ENCODE peak calls at places on chromosomes 16 and 17, in five cellular contexts. Q is thyroid gland; S is CD8-positive, alpha-beta T cell; F is fibroblast of lung; H is Peyer's patch. X is an unnamed sample. For H3K4me1, the result is how much of the 10 kb centered on the place peaks cover.

GRCh38 chr17:28335959-28336871 is 654 bp downstream of the TNFAIP1 start:
- DNase-seq in S (no peak), F (peak), H (no peak), Q (peak), X (peak)

GRCh38 chr17:62869885-62870580 is 61.9 kb upstream of the MARCHF10 start:
- DNase-seq in S (no peak), H (no peak), F (peak), Q (no peak), X (peak)

GRCh38 chr16:89949756-89950155 is 1.2 kb downstream of the DEF8 start:
- DNase-seq in S (no peak), Q (no peak), F (no peak), H (no peak), X (no peak)

GRCh38 chr17:82172461-82173160 is 40.0 kb downstream of the CCDC57 start:
- DNase-seq in S (no peak), F (no peak), H (no peak), Q (no peak), X (no peak)

GRCh38 chr16:80725566-80726162 is 78.7 kb downstream of the CDYL2 start:
- DNase-seq in Q (no peak), S (no peak), F (no peak), H (no peak), X (no peak)

GRCh38 chr16:5633845-5634440 is 536.3 kb upstream of the EEF2KMT start:
- DNase-seq in F (peak), S (no peak), Q (no peak), H (no peak), X (peak)

GRCh38 chr16:5465714-5466113 is 368.1 kb upstream of the EEF2KMT start:
- DNase-seq in S (no peak), Q (peak), F (no peak), H (no peak), X (no peak)

GRCh38 chr16:28910046-28911031 is 14.7 kb downstream of the RABEP2 start:
- DNase-seq in H (no peak), S (no peak), Q (no peak), F (no peak), X (no peak)

GRCh38 chr17:79746955-79747507 is 16.3 kb downstream of the ENPP7 start:
- DNase-seq in F (no peak), S (no peak), H (no peak), Q (peak), X (no peak)

GRCh38 chr17:2814049-2814448 is 17.8 kb downstream of the RAP1GAP2 start:
- DNase-seq in Q (no peak), F (no peak), H (no peak), S (no peak), X (no peak)

GRCh38 chr16:19203374-19203966 is 35.4 kb downstream of the SYT17 start:
- DNase-seq in F (no peak), H (no peak), Q (peak), S (no peak), X (no peak)

GRCh38 chr17:80725532-80725931 is 180.9 kb downstream of the RPTOR start:
- DNase-seq in H (no peak), S (no peak), F (peak), Q (no peak), X (peak)

GRCh38 chr17:79609616-79610150 is 1.2 kb downstream of the RBFOX3 start:
- DNase-seq in H (no peak), Q (no peak), F (no peak), S (no peak), X (no peak)

GRCh38 chr17:72640415-72641165 is 451.9 kb downstream of the SLC39A11 start:
- DNase-seq in S (no peak), Q (peak), H (no peak), F (no peak), X (no peak)

GRCh38 chr17:59368218-59368857 is 36.9 kb downstream of the YPEL2 start:
- DNase-seq in S (no peak), Q (no peak), F (no peak), H (no peak), X (no peak)

GRCh38 chr17:74117999-74118421 is 85.5 kb upstream of the RPL38 start:
- DNase-seq in H (no peak), Q (no peak), S (no peak), F (no peak), X (no peak)

GRCh38 chr17:76079577-76080206 is 710 bp downstream of the ZACN start:
- DNase-seq in F (no peak), H (no peak), S (no peak), Q (no peak), X (no peak)

GRCh38 chr16:28067604-28068382 is 4.3 kb upstream of the GSG1L start:
- DNase-seq in F (peak), Q (no peak), S (no peak), H (no peak), X (peak)

GRCh38 chr17:79379700-79380099 is 231.2 kb downstream of the RBFOX3 start:
- DNase-seq in S (no peak), Q (no peak), F (no peak), H (no peak), X (no peak)

GRCh38 chr16:11672206-11673090 is 4.2 kb downstream of the SNN start:
- DNase-seq in H (peak), F (no peak), S (no peak), Q (peak), X (no peak)

GRCh38 chr17:36937961-36938565 is 788 bp downstream of the LHX1 start:
- DNase-seq in S (no peak), Q (peak), F (peak), H (no peak), X (no peak)

GRCh38 chr17:80264048-80264792 is 3.6 kb downstream of the RNF213 start:
- DNase-seq in Q (no peak), S (peak), F (no peak), H (peak), X (no peak)

GRCh38 chr17:60947100-60947499 is 269.4 kb downstream of the BCAS3 start:
- DNase-seq in S (no peak), F (peak), H (no peak), Q (no peak), X (no peak)

GRCh38 chr17:74280093-74280513 is 6.1 kb downstream of the DNAI2 start:
- DNase-seq in S (peak), F (no peak), H (peak), Q (no peak), X (no peak)

GRCh38 chr16:67537636-67538591 is 9.3 kb downstream of the RIPOR1 start:
- DNase-seq in F (no peak), H (peak), S (peak), Q (peak), X (peak)

DNA sequence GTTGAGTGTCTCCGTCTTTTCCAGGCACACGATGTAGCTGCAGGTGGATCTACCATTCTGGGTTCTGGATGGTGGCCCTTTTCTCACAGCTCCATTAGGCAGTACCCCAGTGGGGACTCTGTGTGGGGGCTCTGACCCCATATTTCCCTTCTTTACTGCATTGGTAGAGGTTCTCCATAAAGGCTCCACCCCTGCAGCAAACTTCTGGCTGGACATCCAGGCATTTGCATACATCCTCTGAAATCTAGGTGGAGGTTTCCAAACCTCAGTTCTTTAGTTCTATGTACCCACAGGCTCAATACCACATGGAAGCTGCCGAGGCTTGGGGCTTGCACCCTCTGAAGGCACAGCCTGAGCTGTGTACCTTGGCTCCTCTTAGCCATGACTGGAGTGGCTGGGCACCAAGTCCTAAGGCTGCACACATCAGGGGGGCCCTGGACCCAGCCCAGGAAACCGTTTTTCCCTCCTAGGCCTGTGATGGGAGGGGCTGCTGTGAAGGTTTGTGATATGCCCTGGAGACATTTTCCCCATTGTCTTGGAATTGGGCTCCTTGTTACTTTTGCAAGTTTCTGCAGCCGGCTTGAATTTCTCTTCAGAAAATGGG is 14.0 kb downstream of the ABCC1 start:
- DNase-seq in Q (no peak), H (no peak), S (no peak), F (no peak), X (no peak)
- H3K4me1 ChIP-seq in Q (under half), H (under half), S (half or more), F (under half), X (under half)

GRCh38 chr17:46157443-46158107 is 35.7 kb downstream of the KANSL1 start:
- DNase-seq in H (no peak), F (peak), Q (no peak), S (no peak), X (peak)
- H3K4me1 ChIP-seq in H (half or more), F (under half), Q (half or more), S (half or more), X (half or more)

GRCh38 chr17:31565652-31566051 is 174.2 kb downstream of the RAB11FIP4 start:
- DNase-seq in H (no peak), F (no peak), Q (no peak), S (no peak), X (no peak)

GRCh38 chr17:31566247-31566991 is 174.9 kb downstream of the RAB11FIP4 start:
- DNase-seq in H (no peak), Q (peak), S (no peak), F (no peak), X (no peak)

GRCh38 chr17:31564883-31565297 is 173.4 kb downstream of the RAB11FIP4 start:
- DNase-seq in F (peak), H (no peak), S (no peak), Q (peak), X (peak)

GRCh38 chr17:31568140-31568938 is 176.9 kb downstream of the RAB11FIP4 start:
- DNase-seq in F (peak), H (no peak), S (no peak), Q (no peak), X (peak)

DNA sequence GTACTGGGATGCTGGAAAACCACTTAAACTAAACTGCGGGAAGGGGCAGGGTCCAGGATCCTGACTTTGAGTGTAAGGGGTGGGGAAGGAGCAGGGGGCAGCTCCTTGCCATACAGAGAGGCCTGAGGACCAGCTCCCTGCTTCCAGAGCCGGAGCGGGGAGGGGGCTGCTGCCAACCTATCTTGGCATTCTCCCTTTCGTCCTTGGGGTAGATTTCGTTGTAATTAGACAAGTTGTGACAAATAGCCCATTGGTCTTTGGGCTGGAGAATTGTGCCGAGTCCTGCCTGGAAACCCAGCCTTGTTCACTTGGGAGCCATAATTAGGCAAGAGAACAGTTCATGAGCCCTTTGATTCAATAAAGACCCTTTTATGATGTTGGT is 175.5 kb downstream of the RAB11FIP4 start:
- DNase-seq in Q (no peak), S (no peak), H (no peak), F (no peak), X (no peak)
- H3K4me1 ChIP-seq in Q (under half), S (under half), H (under half), F (under half), X (half or more)

DNA sequence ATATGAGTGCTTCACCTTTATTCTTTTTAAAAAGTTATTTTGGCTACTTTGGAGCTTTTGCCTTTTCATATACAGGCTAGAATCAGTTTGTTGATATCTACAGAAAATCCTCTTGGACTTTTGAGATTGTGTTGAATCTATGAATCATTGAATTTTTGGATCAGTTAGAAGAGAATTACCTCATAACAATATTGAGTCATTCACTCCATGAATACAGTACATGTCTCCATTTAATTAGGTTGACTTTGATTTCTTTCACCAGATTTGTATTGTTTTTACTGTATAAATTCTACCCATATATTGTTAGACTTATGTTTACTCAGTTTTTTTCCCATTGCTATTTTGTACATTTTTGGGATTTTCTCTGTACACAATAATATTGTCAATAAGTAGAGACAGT is 54.4 kb downstream of the TAOK1 start:
- DNase-seq in F (peak), H (no peak), Q (no peak), S (no peak), X (peak)
- H3K4me1 ChIP-seq in F (under half), H (under half), Q (under half), S (under half), X (under half)

X was measured in adipocyte.